ENCODE peak calls at places on chromosomes 12 and 14, in eight cellular contexts. One of them, this sample, is unnamed.

GRCh38 chr12:11718768-11719253 is 69.3 kb downstream of the ETV6 start:
- DNase-seq in NCI-H1694: no peak
- DNase-seq in iPS-NIHi11: no peak
- DNase-seq in A549: no peak
- DNase-seq in NCI-H2081: no peak
- DNase-seq in AG09319: no peak
- DNase-seq in NAMALWA: no peak
- DNase-seq in mesendoderm: peak
- DNase-seq in this sample: peak

GRCh38 chr14:39005044-39005736 is 97.8 kb downstream of the SEC23A start:
- DNase-seq in NCI-H1694: no peak
- DNase-seq in iPS-NIHi11: no peak
- DNase-seq in A549: no peak
- DNase-seq in NCI-H2081: no peak
- DNase-seq in AG09319: no peak
- DNase-seq in NAMALWA: no peak
- DNase-seq in mesendoderm: no peak
- DNase-seq in this sample: peak

GRCh38 chr14:54568821-54569591 is 2.1 kb downstream of the SAMD4A start:
- DNase-seq in NCI-H1694: no peak
- DNase-seq in iPS-NIHi11: no peak
- DNase-seq in A549: no peak
- DNase-seq in NCI-H2081: no peak
- DNase-seq in AG09319: no peak
- DNase-seq in NAMALWA: no peak
- DNase-seq in mesendoderm: no peak
- DNase-seq in this sample: peak

GRCh38 chr14:93926209-93926872 is 803 bp upstream of the FAM181A start:
- DNase-seq in NCI-H1694: no peak
- DNase-seq in iPS-NIHi11: no peak
- DNase-seq in A549: no peak
- DNase-seq in NCI-H2081: peak
- DNase-seq in AG09319: no peak
- DNase-seq in NAMALWA: no peak
- DNase-seq in mesendoderm: no peak
- DNase-seq in this sample: no peak

GRCh38 chr12:132194056-132194455 is 49.8 kb downstream of the NOC4L start:
- DNase-seq in NCI-H1694: no peak
- DNase-seq in iPS-NIHi11: peak
- DNase-seq in A549: peak
- DNase-seq in NCI-H2081: no peak
- DNase-seq in AG09319: no peak
- DNase-seq in NAMALWA: no peak
- DNase-seq in mesendoderm: peak
- DNase-seq in this sample: peak

GRCh38 chr14:21924479-21924878 is 250.9 kb upstream of the OR4E1 start:
- DNase-seq in NCI-H1694: no peak
- DNase-seq in iPS-NIHi11: no peak
- DNase-seq in A549: no peak
- DNase-seq in NCI-H2081: no peak
- DNase-seq in AG09319: no peak
- DNase-seq in NAMALWA: peak
- DNase-seq in mesendoderm: peak
- DNase-seq in this sample: no peak

GRCh38 chr12:89334770-89335169 is 17.5 kb downstream of the DUSP6 start:
- DNase-seq in NCI-H1694: no peak
- DNase-seq in iPS-NIHi11: no peak
- DNase-seq in A549: no peak
- DNase-seq in NCI-H2081: no peak
- DNase-seq in AG09319: no peak
- DNase-seq in NAMALWA: no peak
- DNase-seq in mesendoderm: no peak
- DNase-seq in this sample: no peak

GRCh38 chr12:124545508-124546418 is 21.6 kb downstream of the NCOR2 start:
- DNase-seq in NCI-H1694: no peak
- DNase-seq in iPS-NIHi11: no peak
- DNase-seq in A549: no peak
- DNase-seq in NCI-H2081: no peak
- DNase-seq in AG09319: no peak
- DNase-seq in NAMALWA: no peak
- DNase-seq in mesendoderm: no peak
- DNase-seq in this sample: peak

GRCh38 chr14:100981808-100982207 is 78.3 kb upstream of the RTL1 start:
- DNase-seq in NCI-H1694: no peak
- DNase-seq in iPS-NIHi11: no peak
- DNase-seq in A549: no peak
- DNase-seq in NCI-H2081: no peak
- DNase-seq in AG09319: no peak
- DNase-seq in NAMALWA: no peak
- DNase-seq in mesendoderm: no peak
- DNase-seq in this sample: peak